ENCODE peak calls at places on chromosomes 6 and 20, in ten cellular contexts. G is choroid plexus epithelial cell, J is heart left ventricle, Z is cardiac fibroblast, N is HFF-Myc, E is A549, Q is psoas muscle, R is stomach, O is fibroblast of the aortic adventitia, V is astrocyte. K is an unnamed sample.

GRCh38 chr6:43673444-43674063 is 14.0 kb downstream of the MRPS18A start:
- DNase-seq in J (no peak), V (no peak), N (no peak), G (no peak), O (no peak), Q (peak; percentile 56), Z (no peak), R (no peak), E (no peak), K (no peak)

GRCh38 chr6:36373368-36374009 is 14.0 kb downstream of the ETV7 start:
- DNase-seq in R (no peak), J (no peak), O (no peak), Z (no peak), Q (no peak), E (no peak), N (no peak), V (no peak), G (no peak), K (no peak)

GRCh38 chr6:163529605-163530004 is 115.1 kb downstream of the QKI start:
- DNase-seq in V (peak; percentile 93), R (no peak), E (peak; percentile 7), Z (peak; percentile 93), Q (no peak), O (peak; percentile 83), G (peak; percentile 85), N (peak; percentile 86), J (no peak), K (peak; percentile 67)

GRCh38 chr6:50353603-50354002 is 303.9 kb upstream of the DEFB112 start:
- DNase-seq in Z (no peak), G (no peak), E (no peak), Q (no peak), N (no peak), R (no peak), O (no peak), V (no peak), J (no peak), K (no peak)

GRCh38 chr20:58017237-58017969 is 211.1 kb downstream of the ANKRD60 start:
- DNase-seq in J (no peak), E (peak; percentile 90), N (no peak), Z (no peak), Q (no peak), R (peak; percentile 39), O (no peak), G (peak; percentile 53), V (peak; percentile 83), K (no peak)

GRCh38 chr6:169571123-169571962 is 130.5 kb downstream of the WDR27 start:
- DNase-seq in N (no peak), O (peak; percentile 63), G (peak; percentile 37), R (no peak), J (no peak), V (peak; percentile 90), Q (no peak), Z (peak; percentile 42), E (peak; percentile 18), K (peak; percentile 65)

GRCh38 chr20:49585585-49586245 is 17.8 kb upstream of the PTGIS start:
- DNase-seq in O (no peak), Q (no peak), R (no peak), E (no peak), G (no peak), Z (no peak), V (no peak), J (no peak), N (no peak), K (no peak)

GRCh38 chr20:16485406-16485805 is 87.8 kb downstream of the KIF16B start:
- DNase-seq in E (no peak), N (no peak), V (no peak), Q (no peak), J (no peak), O (no peak), G (peak; percentile 61), R (no peak), Z (no peak), K (no peak)

GRCh38 chr6:26336355-26337198 is 28.4 kb upstream of the BTN3A2 start:
- DNase-seq in V (peak; percentile 68), J (no peak), E (peak; percentile 37), Q (no peak), O (peak; percentile 79), R (no peak), G (peak; percentile 66), N (peak; percentile 74), Z (peak; percentile 70), K (no peak)

GRCh38 chr6:26340066-26340465 is 24.9 kb upstream of the BTN3A2 start:
- DNase-seq in G (no peak), O (no peak), V (no peak), J (no peak), R (no peak), Q (no peak), E (no peak), N (no peak), Z (no peak), K (no peak)

GRCh38 chr6:26342106-26342999 is 22.6 kb upstream of the BTN3A2 start:
- DNase-seq in V (peak; percentile 30), E (no peak), N (no peak), Q (no peak), Z (peak; percentile 69), R (no peak), J (no peak), G (peak; percentile 44), O (peak; percentile 52), K (no peak)

GRCh38 chr6:26338810-26339209 is 26.2 kb upstream of the BTN3A2 start:
- DNase-seq in G (no peak), J (no peak), V (no peak), O (no peak), Q (no peak), Z (no peak), R (no peak), E (no peak), N (no peak), K (no peak)

DNA sequence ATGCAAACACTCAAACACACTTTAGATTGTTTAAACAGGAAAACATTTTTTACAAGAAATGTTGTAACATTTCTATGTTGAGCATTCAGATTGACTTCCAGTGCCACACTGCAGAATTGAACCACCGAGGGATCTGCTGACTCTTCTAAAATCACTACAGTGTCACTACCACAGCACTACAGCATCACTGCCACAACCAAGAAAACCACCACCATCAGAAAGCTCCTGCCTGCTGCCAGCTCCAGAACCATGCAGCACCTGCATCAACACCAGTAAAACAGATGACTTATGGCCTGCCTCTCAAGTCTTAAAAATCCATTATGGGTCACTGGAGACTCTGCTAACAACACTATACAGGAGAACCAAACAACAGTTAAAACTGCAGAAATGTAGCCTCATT is 25.4 kb upstream of the BTN3A2 start:
- DNase-seq in G (no peak), O (no peak), Z (no peak), V (no peak), J (no peak), N (no peak), R (no peak), Q (no peak), E (no peak), K (no peak)
- H3K4me3 ChIP-seq in G (no peak overlapping the region), O (no peak overlapping the region), Z (no peak overlapping the region), V (no peak overlapping the region), J (no peak overlapping the region), N (no peak overlapping the region), R (no peak overlapping the region), Q (no peak overlapping the region), E (no peak overlapping the region), K (no peak overlapping the region)

GRCh38 chr6:106444777-106445507 is 84.4 kb downstream of the CRYBG1 start:
- DNase-seq in R (no peak), G (peak; percentile 84), Q (no peak), E (peak; percentile 63), N (peak; percentile 41), V (peak; percentile 48), O (peak; percentile 80), Z (peak; percentile 76), J (no peak), K (peak; percentile 28)

GRCh38 chr6:106446983-106447382 is 86.5 kb downstream of the CRYBG1 start:
- DNase-seq in O (no peak), Z (no peak), G (no peak), Q (no peak), R (no peak), V (no peak), N (no peak), J (no peak), E (peak; percentile 21), K (no peak)

GRCh38 chr6:106448000-106448426 is 87.5 kb downstream of the CRYBG1 start:
- DNase-seq in O (no peak), G (no peak), J (peak; percentile 8), N (no peak), E (no peak), Q (peak; percentile 17), R (no peak), Z (no peak), V (no peak), K (no peak)

GRCh38 chr6:106445508-106445878 is 85.0 kb downstream of the CRYBG1 start:
- DNase-seq in J (no peak), O (no peak), G (no peak), N (no peak), Z (no peak), V (no peak), E (no peak), R (no peak), Q (no peak), K (no peak)

GRCh38 chr6:106446287-106446885 is 85.9 kb downstream of the CRYBG1 start:
- DNase-seq in J (no peak), Z (peak; percentile 42), G (peak; percentile 42), N (no peak), Q (no peak), E (peak; percentile 10), O (peak; percentile 51), V (no peak), R (no peak), K (no peak)
- TF ChIP-seq CTCF in J (peak; percentile 61), Z (peak; percentile 28), G (peak; percentile 49), N (peak; percentile 24), Q (peak; percentile 47), E (peak; percentile 66), O (peak; percentile 51), V (peak; percentile 49), R (no peak), K (peak; percentile 30)

DNA sequence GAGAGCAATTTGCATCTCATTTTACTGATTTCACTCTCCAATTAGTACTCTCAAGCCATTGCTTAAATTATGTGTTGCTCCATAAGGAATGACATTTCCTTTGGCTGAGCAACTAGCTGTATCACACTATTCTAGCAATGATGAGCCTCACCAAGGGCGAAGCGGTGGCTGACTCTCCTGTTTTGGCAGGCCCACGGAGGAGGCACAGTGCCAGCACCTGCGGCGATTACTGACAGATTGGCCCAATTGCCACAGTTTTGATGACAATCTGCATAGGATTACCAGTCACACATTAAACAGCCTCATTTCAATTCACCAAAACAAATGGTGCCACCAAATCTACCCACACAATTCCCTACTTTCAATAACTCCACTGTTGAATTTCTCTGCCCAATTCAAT is 286.9 kb downstream of the PTPRK start:
- DNase-seq in J (no peak), V (no peak), N (no peak), Z (no peak), E (no peak), O (no peak), G (no peak), Q (no peak), R (no peak), K (no peak)
- H3K4me3 ChIP-seq in J (no peak overlapping the region), V (no peak overlapping the region), N (no peak overlapping the region), Z (no peak overlapping the region), E (no peak overlapping the region), O (no peak overlapping the region), G (no peak overlapping the region), Q (no peak overlapping the region), R (no peak overlapping the region), K (no peak overlapping the region)

GRCh38 chr6:108116424-108116780 is 41.9 kb upstream of the OSTM1 start:
- DNase-seq in N (no peak), Z (no peak), G (no peak), O (no peak), E (no peak), V (no peak), R (no peak), Q (no peak), J (no peak), K (no peak)

GRCh38 chr6:108113557-108114519 is 39.3 kb upstream of the OSTM1 start:
- DNase-seq in J (no peak), V (peak; percentile 23), Q (no peak), Z (peak; percentile 77), E (peak; percentile 74), R (no peak), N (no peak), G (peak; percentile 71), O (peak; percentile 75), K (no peak)

GRCh38 chr6:108116781-108117426 is 42.4 kb upstream of the OSTM1 start:
- DNase-seq in O (no peak), Z (no peak), J (no peak), V (no peak), R (no peak), G (no peak), N (no peak), E (no peak), Q (no peak), K (no peak)

GRCh38 chr6:108114861-108115597 is 40.5 kb upstream of the OSTM1 start:
- DNase-seq in Z (peak; percentile 80), N (no peak), J (peak; percentile 63), V (peak; percentile 76), R (no peak), O (peak; percentile 69), G (peak; percentile 74), E (no peak), Q (peak; percentile 65), K (peak; percentile 52)

DNA sequence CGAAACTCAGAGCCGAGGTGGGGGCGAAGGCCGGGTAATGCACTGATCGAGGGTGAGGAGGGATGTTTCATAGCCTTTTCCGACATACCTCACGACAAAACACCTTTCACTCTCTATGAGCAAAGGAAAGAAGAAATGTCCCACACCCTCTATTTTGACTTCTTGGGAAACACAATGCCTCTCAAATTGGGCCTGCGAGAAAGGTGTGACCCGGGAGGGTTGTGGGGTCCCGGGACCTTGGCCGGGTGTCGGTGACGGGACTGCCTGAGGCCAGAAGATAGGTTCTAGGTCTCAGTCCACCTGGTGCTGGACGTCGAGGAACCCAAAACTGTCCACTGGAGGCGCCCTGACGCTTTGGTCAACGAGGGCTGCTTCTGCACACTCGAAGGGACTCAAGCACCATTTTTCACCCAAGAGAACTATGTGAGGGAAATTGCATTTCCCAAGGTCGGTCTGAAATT is 41.1 kb upstream of the OSTM1 start:
- DNase-seq in E (peak; percentile 63), Z (peak; percentile 55), O (peak; percentile 37), J (no peak), G (peak; percentile 48), V (no peak), Q (no peak), N (no peak), R (peak; percentile 66), K (no peak)
- TF ChIP-seq CTCF in E (peak; percentile 54), Z (peak; percentile 45), O (peak; percentile 30), J (peak; percentile 32), G (peak; percentile 55), V (peak; percentile 37), Q (peak; percentile 22), N (peak; percentile 55), R (no peak), K (peak; percentile 61)